ENCODE peak calls at places on chromosomes 12 and 14, in four cellular contexts. One of them, this sample, is unnamed. For H3K4me1, the result is how much of the 10 kb centered on the place peaks cover.

GRCh38 chr12:87233636-87234035 is 795.6 kb downstream of the C12orf50 start:
- DNase-seq in fibroblast of lung: peak
- DNase-seq in neuronal stem cell: no peak
- DNase-seq in NT2/D1: no peak
- DNase-seq in this sample: no peak

GRCh38 chr12:46351861-46352595 is 20.5 kb downstream of the SLC38A2 start:
- DNase-seq in neuronal stem cell: no peak
- DNase-seq in NT2/D1: no peak
- DNase-seq in fibroblast of lung: no peak
- DNase-seq in this sample: no peak

GRCh38 chr12:123059501-123059900 is 79.0 kb downstream of the ARL6IP4 start:
- DNase-seq in NT2/D1: no peak
- DNase-seq in fibroblast of lung: no peak
- DNase-seq in neuronal stem cell: no peak
- DNase-seq in this sample: no peak

GRCh38 chr12:6792522-6793201 is 3.3 kb downstream of the CD4 start:
- DNase-seq in fibroblast of lung: peak
- DNase-seq in NT2/D1: no peak
- DNase-seq in neuronal stem cell: no peak
- DNase-seq in this sample: no peak

GRCh38 chr14:105173901-105174894 is 5.6 kb upstream of the JAG2 start:
- DNase-seq in fibroblast of lung: no peak
- DNase-seq in NT2/D1: no peak
- DNase-seq in neuronal stem cell: no peak
- DNase-seq in this sample: no peak

GRCh38 chr12:57620936-57621496 is 9.8 kb downstream of the ARHGEF25 start:
- DNase-seq in neuronal stem cell: no peak
- DNase-seq in NT2/D1: no peak
- DNase-seq in fibroblast of lung: no peak
- DNase-seq in this sample: no peak

GRCh38 chr12:30905483-30906009 is 21.0 kb upstream of the TSPAN11 start:
- DNase-seq in neuronal stem cell: no peak
- DNase-seq in fibroblast of lung: no peak
- DNase-seq in NT2/D1: no peak
- DNase-seq in this sample: no peak

GRCh38 chr14:105136401-105137322 is 31.9 kb downstream of the JAG2 start:
- DNase-seq in neuronal stem cell: no peak
- DNase-seq in fibroblast of lung: no peak
- DNase-seq in NT2/D1: no peak
- DNase-seq in this sample: no peak

GRCh38 chr12:103640831-103641230 is 53.8 kb downstream of the STAB2 start:
- DNase-seq in neuronal stem cell: no peak
- DNase-seq in fibroblast of lung: no peak
- DNase-seq in NT2/D1: no peak
- DNase-seq in this sample: no peak

GRCh38 chr14:76186318-76187027 is 34.8 kb downstream of the GPATCH2L start:
- DNase-seq in neuronal stem cell: no peak
- DNase-seq in NT2/D1: no peak
- DNase-seq in fibroblast of lung: no peak
- DNase-seq in this sample: no peak

GRCh38 chr14:62692490-62693106 is 352.7 kb downstream of the KCNH5 start:
- DNase-seq in NT2/D1: no peak
- DNase-seq in neuronal stem cell: no peak
- DNase-seq in fibroblast of lung: peak
- DNase-seq in this sample: no peak

GRCh38 chr12:22101749-22102243 is 55.8 kb downstream of the CMAS start:
- DNase-seq in fibroblast of lung: peak
- DNase-seq in neuronal stem cell: no peak
- DNase-seq in NT2/D1: no peak
- DNase-seq in this sample: no peak

GRCh38 chr12:28191018-28191595 is 851 bp downstream of the CCDC91 start:
- DNase-seq in neuronal stem cell: no peak
- DNase-seq in fibroblast of lung: peak
- DNase-seq in NT2/D1: no peak
- DNase-seq in this sample: no peak

GRCh38 chr14:100065942-100066574 is 836 bp downstream of the EVL start:
- DNase-seq in neuronal stem cell: no peak
- DNase-seq in NT2/D1: no peak
- DNase-seq in fibroblast of lung: no peak
- DNase-seq in this sample: no peak
- H3K4me1 ChIP-seq in neuronal stem cell: under half
- H3K4me1 ChIP-seq in NT2/D1: under half
- H3K4me1 ChIP-seq in fibroblast of lung: under half
- H3K4me1 ChIP-seq in this sample: under half

GRCh38 chr12:108854453-108855283 is 2.7 kb downstream of the SSH1 start:
- DNase-seq in NT2/D1: no peak
- DNase-seq in fibroblast of lung: peak
- DNase-seq in neuronal stem cell: no peak
- DNase-seq in this sample: no peak

GRCh38 chr12:108857158-108857407 is 300 bp downstream of the SSH1 start:
- DNase-seq in NT2/D1: no peak
- DNase-seq in fibroblast of lung: no peak
- DNase-seq in neuronal stem cell: no peak
- DNase-seq in this sample: no peak

GRCh38 chr12:108855284-108856169 is 1.9 kb downstream of the SSH1 start:
- DNase-seq in NT2/D1: no peak
- DNase-seq in fibroblast of lung: peak
- DNase-seq in neuronal stem cell: no peak
- DNase-seq in this sample: no peak

GRCh38 chr12:108856428-108857157 is 790 bp downstream of the SSH1 start:
- DNase-seq in fibroblast of lung: peak
- DNase-seq in neuronal stem cell: no peak
- DNase-seq in NT2/D1: no peak
- DNase-seq in this sample: peak

GRCh38 chr12:108856170-108856427 is 1.3 kb downstream of the SSH1 start:
- DNase-seq in fibroblast of lung: no peak
- DNase-seq in NT2/D1: no peak
- DNase-seq in neuronal stem cell: no peak
- DNase-seq in this sample: no peak
- H3K4me3 ChIP-seq in fibroblast of lung: peak
- H3K4me3 ChIP-seq in NT2/D1: peak
- H3K4me3 ChIP-seq in neuronal stem cell: peak
- H3K4me3 ChIP-seq in this sample: peak

GRCh38 chr14:84028205-84028604 is 1501.7 kb upstream of the FLRT2 start:
- DNase-seq in fibroblast of lung: no peak
- DNase-seq in NT2/D1: no peak
- DNase-seq in neuronal stem cell: no peak
- DNase-seq in this sample: no peak
- H3K4me1 ChIP-seq in fibroblast of lung: under half
- H3K4me1 ChIP-seq in NT2/D1: under half
- H3K4me1 ChIP-seq in neuronal stem cell: under half
- H3K4me1 ChIP-seq in this sample: under half

GRCh38 chr14:60490270-60490669 is 4.4 kb upstream of the C14orf39 start:
- DNase-seq in fibroblast of lung: no peak
- DNase-seq in NT2/D1: no peak
- DNase-seq in neuronal stem cell: no peak
- DNase-seq in this sample: no peak
- H3K4me3 ChIP-seq in fibroblast of lung: no peak
- H3K4me3 ChIP-seq in NT2/D1: no peak
- H3K4me3 ChIP-seq in neuronal stem cell: no peak
- H3K4me3 ChIP-seq in this sample: no peak

GRCh38 chr12:43113153-43113552 is 438.9 kb downstream of the ADAMTS20 start:
- DNase-seq in fibroblast of lung: peak
- DNase-seq in NT2/D1: no peak
- DNase-seq in neuronal stem cell: no peak
- DNase-seq in this sample: peak

GRCh38 chr12:43113616-43114015 is 438.4 kb downstream of the ADAMTS20 start:
- DNase-seq in fibroblast of lung: no peak
- DNase-seq in NT2/D1: no peak
- DNase-seq in neuronal stem cell: no peak
- DNase-seq in this sample: no peak

GRCh38 chr12:43111608-43112007 is 440.4 kb downstream of the ADAMTS20 start:
- DNase-seq in neuronal stem cell: no peak
- DNase-seq in NT2/D1: no peak
- DNase-seq in fibroblast of lung: peak
- DNase-seq in this sample: no peak

GRCh38 chr12:43114316-43114715 is 437.7 kb downstream of the ADAMTS20 start:
- DNase-seq in neuronal stem cell: no peak
- DNase-seq in fibroblast of lung: no peak
- DNase-seq in NT2/D1: no peak
- DNase-seq in this sample: no peak

GRCh38 chr12:43112101-43112661 is 439.8 kb downstream of the ADAMTS20 start:
- DNase-seq in neuronal stem cell: no peak
- DNase-seq in NT2/D1: no peak
- DNase-seq in fibroblast of lung: peak
- DNase-seq in this sample: no peak
- H3K4me1 ChIP-seq in neuronal stem cell: under half
- H3K4me1 ChIP-seq in NT2/D1: under half
- H3K4me1 ChIP-seq in fibroblast of lung: under half
- H3K4me1 ChIP-seq in this sample: under half

GRCh38 chr12:131007031-131007793 is 53.5 kb downstream of the ADGRD1 start:
- DNase-seq in fibroblast of lung: no peak
- DNase-seq in neuronal stem cell: no peak
- DNase-seq in NT2/D1: no peak
- DNase-seq in this sample: no peak
- H3K4me3 ChIP-seq in fibroblast of lung: no peak
- H3K4me3 ChIP-seq in neuronal stem cell: no peak
- H3K4me3 ChIP-seq in NT2/D1: no peak
- H3K4me3 ChIP-seq in this sample: no peak

DNA sequence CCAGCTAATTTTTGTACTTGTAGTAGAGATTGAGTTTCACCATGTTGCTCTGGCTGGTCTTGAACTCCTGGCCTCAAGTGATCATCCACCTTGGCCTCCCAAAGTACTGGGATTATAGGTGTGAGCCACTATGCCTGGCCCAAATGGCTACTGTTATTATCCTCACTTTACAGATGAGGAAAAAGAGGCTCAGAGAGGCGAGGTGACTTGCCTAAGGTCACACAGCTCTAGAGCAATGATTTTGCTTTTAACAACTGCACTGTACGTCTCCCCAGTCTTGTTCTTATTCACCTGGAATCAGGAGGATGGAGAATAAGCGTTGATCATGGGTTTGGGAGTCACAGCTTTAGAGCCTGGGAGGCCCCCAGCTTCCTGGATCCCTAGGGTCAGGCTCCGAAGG is 69.8 kb upstream of the NCOR2 start:
- DNase-seq in NT2/D1: no peak
- DNase-seq in fibroblast of lung: no peak
- DNase-seq in neuronal stem cell: no peak
- DNase-seq in this sample: no peak
- H3K4me1 ChIP-seq in NT2/D1: under half
- H3K4me1 ChIP-seq in fibroblast of lung: under half
- H3K4me1 ChIP-seq in neuronal stem cell: under half
- H3K4me1 ChIP-seq in this sample: under half

DNA sequence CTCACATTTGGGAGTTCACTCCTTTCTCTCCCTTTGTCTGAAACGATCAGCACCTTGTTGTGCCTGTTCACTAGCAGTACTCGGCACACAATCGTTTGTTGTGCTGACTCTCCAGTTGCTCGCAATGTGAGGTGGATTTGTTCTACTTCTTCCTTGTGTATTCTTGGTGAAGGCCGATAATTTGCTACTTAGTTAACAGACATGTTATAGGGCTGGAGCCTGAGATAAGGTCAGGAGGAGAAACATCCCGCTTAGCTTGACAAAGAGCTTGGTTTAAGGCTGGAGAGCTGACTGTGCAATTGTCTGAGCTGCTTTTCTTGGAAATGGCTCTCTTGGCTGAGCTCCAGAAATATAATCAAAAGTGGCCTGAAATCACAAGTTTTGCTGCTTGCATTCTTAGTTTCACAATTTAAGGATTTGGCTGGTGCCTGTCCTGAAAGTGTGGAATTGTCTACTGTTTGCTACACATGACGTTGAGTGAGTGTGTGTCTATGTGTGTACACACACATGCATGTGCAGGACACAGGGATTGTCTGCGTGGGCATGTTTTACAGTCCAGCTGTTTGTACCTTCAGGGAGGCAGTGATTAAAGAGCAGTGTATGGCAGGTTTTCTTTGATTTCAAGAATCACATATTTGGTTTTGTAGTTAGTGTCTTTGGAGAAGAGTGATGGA is 77.7 kb downstream of the ARF6 start:
- DNase-seq in neuronal stem cell: no peak
- DNase-seq in fibroblast of lung: peak
- DNase-seq in NT2/D1: no peak
- DNase-seq in this sample: peak
- H3K4me3 ChIP-seq in neuronal stem cell: no peak
- H3K4me3 ChIP-seq in fibroblast of lung: no peak
- H3K4me3 ChIP-seq in NT2/D1: no peak
- H3K4me3 ChIP-seq in this sample: no peak

DNA sequence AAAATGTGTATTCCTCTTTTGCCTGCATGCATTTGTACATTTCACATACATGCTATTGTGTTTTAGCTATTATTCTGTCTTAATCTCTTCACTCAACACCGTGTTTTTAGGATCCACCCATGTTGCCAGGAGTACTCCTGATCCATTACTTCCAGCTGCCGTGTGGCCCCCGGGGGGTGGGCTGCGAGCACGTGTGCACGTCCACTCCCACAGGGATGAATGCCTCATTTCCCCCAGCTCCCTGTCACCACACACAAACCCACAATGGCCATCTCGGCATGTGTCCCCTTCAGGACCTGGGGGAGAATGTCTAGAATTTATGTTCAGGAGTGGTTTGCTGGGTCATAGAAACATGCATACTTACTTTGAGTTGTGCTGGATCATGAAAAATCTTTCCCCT is 62.7 kb upstream of the ACTN1 start:
- DNase-seq in NT2/D1: no peak
- DNase-seq in fibroblast of lung: no peak
- DNase-seq in neuronal stem cell: no peak
- DNase-seq in this sample: no peak
- H3K4me1 ChIP-seq in NT2/D1: under half
- H3K4me1 ChIP-seq in fibroblast of lung: under half
- H3K4me1 ChIP-seq in neuronal stem cell: under half
- H3K4me1 ChIP-seq in this sample: under half